ENCODE peak calls at places on chromosomes 3 and 15, in ten cellular contexts. One of them, this sample, is unnamed.

GRCh38 chr3:98655666-98656065 is 62.3 kb upstream of the CPOX start:
- DNase-seq in A549: no peak
- DNase-seq in spleen: no peak
- DNase-seq in body of pancreas: no peak
- DNase-seq in GM12892: no peak
- DNase-seq in endothelial cell of umbilical vein: peak
- DNase-seq in uterus: no peak
- DNase-seq in NB4: no peak
- DNase-seq in breast epithelium: no peak
- DNase-seq in K562: no peak
- DNase-seq in this sample: no peak

GRCh38 chr15:33424025-33424424 is 113.3 kb downstream of the RYR3 start:
- DNase-seq in NB4: no peak
- DNase-seq in K562: no peak
- DNase-seq in body of pancreas: no peak
- DNase-seq in uterus: no peak
- DNase-seq in breast epithelium: no peak
- DNase-seq in GM12892: no peak
- DNase-seq in A549: no peak
- DNase-seq in endothelial cell of umbilical vein: no peak
- DNase-seq in spleen: no peak
- DNase-seq in this sample: no peak

GRCh38 chr15:35060591-35060990 is 24.5 kb downstream of the NANOGP8 start:
- DNase-seq in breast epithelium: no peak
- DNase-seq in GM12892: no peak
- DNase-seq in A549: no peak
- DNase-seq in body of pancreas: no peak
- DNase-seq in uterus: no peak
- DNase-seq in NB4: no peak
- DNase-seq in K562: no peak
- DNase-seq in spleen: no peak
- DNase-seq in endothelial cell of umbilical vein: no peak
- DNase-seq in this sample: no peak

GRCh38 chr3:139571744-139572143 is 32.2 kb upstream of the RBP1 start:
- DNase-seq in spleen: no peak
- DNase-seq in uterus: no peak
- DNase-seq in GM12892: no peak
- DNase-seq in endothelial cell of umbilical vein: no peak
- DNase-seq in NB4: no peak
- DNase-seq in K562: no peak
- DNase-seq in breast epithelium: no peak
- DNase-seq in A549: no peak
- DNase-seq in body of pancreas: no peak
- DNase-seq in this sample: no peak

GRCh38 chr3:51501833-51502561 is 2.2 kb upstream of the DCAF1 start:
- DNase-seq in NB4: peak
- DNase-seq in K562: peak
- DNase-seq in uterus: peak
- DNase-seq in A549: peak
- DNase-seq in breast epithelium: peak
- DNase-seq in body of pancreas: peak
- DNase-seq in endothelial cell of umbilical vein: peak
- DNase-seq in spleen: peak
- DNase-seq in GM12892: peak
- DNase-seq in this sample: peak

GRCh38 chr15:50046159-50046558 is 72.9 kb downstream of the ATP8B4 start:
- DNase-seq in NB4: no peak
- DNase-seq in spleen: no peak
- DNase-seq in uterus: no peak
- DNase-seq in breast epithelium: no peak
- DNase-seq in body of pancreas: no peak
- DNase-seq in A549: no peak
- DNase-seq in GM12892: no peak
- DNase-seq in endothelial cell of umbilical vein: no peak
- DNase-seq in K562: no peak
- DNase-seq in this sample: no peak

GRCh38 chr3:81743096-81744025 is 18.1 kb downstream of the GBE1 start:
- DNase-seq in A549: peak
- DNase-seq in spleen: no peak
- DNase-seq in breast epithelium: no peak
- DNase-seq in body of pancreas: peak
- DNase-seq in NB4: peak
- DNase-seq in uterus: peak
- DNase-seq in K562: peak
- DNase-seq in endothelial cell of umbilical vein: peak
- DNase-seq in GM12892: no peak
- DNase-seq in this sample: no peak

GRCh38 chr15:100032358-100033080 is 299.3 kb upstream of the LYSMD4 start:
- DNase-seq in breast epithelium: no peak
- DNase-seq in A549: no peak
- DNase-seq in endothelial cell of umbilical vein: no peak
- DNase-seq in GM12892: no peak
- DNase-seq in NB4: peak
- DNase-seq in spleen: no peak
- DNase-seq in K562: no peak
- DNase-seq in uterus: no peak
- DNase-seq in body of pancreas: no peak
- DNase-seq in this sample: no peak

GRCh38 chr15:85133709-85134108 is 152.1 kb downstream of the PDE8A start:
- DNase-seq in body of pancreas: no peak
- DNase-seq in A549: no peak
- DNase-seq in uterus: no peak
- DNase-seq in spleen: no peak
- DNase-seq in GM12892: no peak
- DNase-seq in endothelial cell of umbilical vein: no peak
- DNase-seq in K562: no peak
- DNase-seq in breast epithelium: no peak
- DNase-seq in NB4: no peak
- DNase-seq in this sample: no peak

DNA sequence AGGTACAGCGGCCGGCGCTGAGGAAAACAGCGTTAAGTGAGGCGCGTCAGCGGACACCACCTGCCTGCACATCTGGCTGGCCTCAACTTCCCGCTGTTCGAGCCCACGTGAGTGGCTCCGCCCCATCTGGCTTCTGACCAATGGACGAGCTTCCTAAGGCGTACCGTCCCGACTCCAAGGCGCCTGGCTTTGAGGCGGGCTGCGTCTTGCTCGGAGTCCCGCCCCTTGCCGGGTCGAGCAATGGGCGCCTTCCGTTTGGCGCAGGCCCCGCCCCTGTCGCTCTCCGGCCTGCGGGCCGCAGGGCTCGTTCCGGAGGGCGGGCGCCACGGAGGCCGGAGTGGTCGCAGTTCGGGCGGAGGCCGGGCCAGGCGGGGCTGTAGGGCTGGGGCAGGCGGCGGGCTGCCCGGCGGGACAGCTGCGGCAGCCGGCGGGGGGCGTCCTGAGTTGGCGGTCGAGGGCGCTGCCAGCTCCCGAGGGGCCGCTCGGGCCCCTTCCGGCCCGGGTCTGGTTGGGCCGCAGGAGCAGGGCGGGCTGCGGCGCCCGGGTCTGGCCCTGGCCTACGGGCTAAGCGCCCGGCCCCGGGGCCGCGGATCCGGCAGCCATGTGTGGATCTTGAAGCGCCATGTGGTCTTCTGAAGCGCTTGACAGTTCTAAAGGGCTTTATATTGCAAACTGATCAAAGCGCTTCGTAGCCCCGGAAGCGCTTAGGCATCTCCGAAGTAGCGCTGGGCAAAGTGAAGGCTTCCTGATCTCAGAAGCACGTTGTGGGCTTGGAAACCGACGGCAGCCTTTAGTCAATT is at the start of gene TATDN2:
- DNase-seq in endothelial cell of umbilical vein: peak
- DNase-seq in GM12892: peak
- DNase-seq in breast epithelium: peak
- DNase-seq in A549: peak
- DNase-seq in uterus: peak
- DNase-seq in NB4: peak
- DNase-seq in spleen: peak
- DNase-seq in body of pancreas: peak
- DNase-seq in K562: peak
- DNase-seq in this sample: peak
- TF ChIP-seq POLR2A in endothelial cell of umbilical vein: peak
- TF ChIP-seq POLR2A in GM12892: peak
- TF ChIP-seq POLR2A in breast epithelium: peak
- TF ChIP-seq POLR2A in A549: peak
- TF ChIP-seq POLR2A in uterus: peak
- TF ChIP-seq POLR2A in NB4: peak
- TF ChIP-seq POLR2A in spleen: peak
- TF ChIP-seq POLR2A in body of pancreas: peak
- TF ChIP-seq POLR2A in K562: peak
- TF ChIP-seq POLR2A in this sample: peak

DNA sequence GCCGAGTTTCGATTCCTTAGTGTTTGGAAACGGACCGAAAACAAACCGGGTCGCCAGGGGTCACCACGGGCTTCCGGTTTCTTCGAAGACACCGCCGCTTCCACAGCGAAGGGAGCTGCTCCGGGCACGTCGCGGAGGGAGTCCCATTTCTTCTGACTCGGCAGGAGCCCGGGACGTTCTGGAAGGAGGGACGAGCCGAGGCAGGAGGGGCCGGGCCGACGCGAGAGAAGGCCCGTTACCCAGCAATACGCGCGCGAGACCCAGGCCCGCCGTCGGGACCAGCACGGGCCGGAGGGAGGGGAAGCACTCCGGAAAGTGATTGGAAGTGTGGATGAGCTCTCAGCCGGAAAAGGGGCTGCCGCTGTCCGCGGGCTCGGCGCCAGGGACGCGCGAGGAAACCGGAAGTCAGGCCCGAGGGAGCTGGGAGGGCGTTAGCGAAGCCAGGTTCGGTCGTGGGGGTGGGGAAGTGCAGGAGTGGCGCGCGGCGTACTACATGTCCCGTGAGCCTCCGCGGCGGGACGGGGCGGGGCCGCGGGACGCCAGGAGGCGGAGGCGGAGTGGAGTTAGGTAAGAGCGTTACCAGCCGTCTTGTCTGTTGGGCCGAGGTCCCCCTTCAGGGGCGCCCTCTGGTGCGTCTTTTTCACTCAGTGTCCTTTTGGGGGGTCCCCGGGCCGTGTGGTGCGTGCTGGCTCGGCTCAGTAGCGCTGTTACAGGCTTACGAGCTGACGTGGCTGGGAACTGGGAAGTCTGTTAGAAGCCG is at the start of the genes AZI2 and ZCWPW2:
- DNase-seq in breast epithelium: peak
- DNase-seq in K562: peak
- DNase-seq in A549: peak
- DNase-seq in body of pancreas: peak
- DNase-seq in spleen: peak
- DNase-seq in uterus: peak
- DNase-seq in NB4: peak
- DNase-seq in endothelial cell of umbilical vein: peak
- DNase-seq in GM12892: peak
- DNase-seq in this sample: peak
- TF ChIP-seq POLR2A in breast epithelium: peak
- TF ChIP-seq POLR2A in K562: peak
- TF ChIP-seq POLR2A in A549: peak
- TF ChIP-seq POLR2A in body of pancreas: peak
- TF ChIP-seq POLR2A in spleen: peak
- TF ChIP-seq POLR2A in uterus: peak
- TF ChIP-seq POLR2A in NB4: peak
- TF ChIP-seq POLR2A in endothelial cell of umbilical vein: no peak
- TF ChIP-seq POLR2A in GM12892: peak
- TF ChIP-seq POLR2A in this sample: peak

GRCh38 chr3:44478606-44479094 is 1.2 kb upstream of the ZNF445 start:
- DNase-seq in GM12892: no peak
- DNase-seq in endothelial cell of umbilical vein: no peak
- DNase-seq in K562: no peak
- DNase-seq in uterus: no peak
- DNase-seq in A549: no peak
- DNase-seq in NB4: no peak
- DNase-seq in spleen: no peak
- DNase-seq in body of pancreas: no peak
- DNase-seq in breast epithelium: no peak
- DNase-seq in this sample: no peak

GRCh38 chr3:44478055-44478468 is 592 bp upstream of the ZNF445 start:
- DNase-seq in body of pancreas: no peak
- DNase-seq in spleen: no peak
- DNase-seq in uterus: no peak
- DNase-seq in NB4: peak
- DNase-seq in A549: no peak
- DNase-seq in GM12892: no peak
- DNase-seq in K562: no peak
- DNase-seq in breast epithelium: no peak
- DNase-seq in endothelial cell of umbilical vein: no peak
- DNase-seq in this sample: no peak

GRCh38 chr3:44476181-44476599 is 1.3 kb downstream of the ZNF445 start:
- DNase-seq in GM12892: no peak
- DNase-seq in A549: no peak
- DNase-seq in spleen: no peak
- DNase-seq in K562: no peak
- DNase-seq in NB4: peak
- DNase-seq in breast epithelium: no peak
- DNase-seq in endothelial cell of umbilical vein: peak
- DNase-seq in uterus: no peak
- DNase-seq in body of pancreas: no peak
- DNase-seq in this sample: no peak

GRCh38 chr3:44476963-44477311 is 533 bp downstream of the ZNF445 start:
- DNase-seq in body of pancreas: no peak
- DNase-seq in endothelial cell of umbilical vein: no peak
- DNase-seq in A549: no peak
- DNase-seq in spleen: no peak
- DNase-seq in GM12892: no peak
- DNase-seq in NB4: no peak
- DNase-seq in breast epithelium: no peak
- DNase-seq in K562: no peak
- DNase-seq in uterus: no peak
- DNase-seq in this sample: no peak

GRCh38 chr3:44477312-44478030 is at the start of gene ZNF445:
- DNase-seq in endothelial cell of umbilical vein: peak
- DNase-seq in A549: peak
- DNase-seq in NB4: peak
- DNase-seq in breast epithelium: peak
- DNase-seq in GM12892: peak
- DNase-seq in spleen: peak
- DNase-seq in K562: peak
- DNase-seq in body of pancreas: peak
- DNase-seq in uterus: peak
- DNase-seq in this sample: peak
- TF ChIP-seq POLR2A in endothelial cell of umbilical vein: peak
- TF ChIP-seq POLR2A in A549: peak
- TF ChIP-seq POLR2A in NB4: peak
- TF ChIP-seq POLR2A in breast epithelium: no peak
- TF ChIP-seq POLR2A in GM12892: peak
- TF ChIP-seq POLR2A in spleen: no peak
- TF ChIP-seq POLR2A in K562: peak
- TF ChIP-seq POLR2A in body of pancreas: peak
- TF ChIP-seq POLR2A in uterus: peak
- TF ChIP-seq POLR2A in this sample: peak

GRCh38 chr3:109136533-109136932 is at the start of gene C3orf85:
- DNase-seq in endothelial cell of umbilical vein: no peak
- DNase-seq in NB4: no peak
- DNase-seq in K562: no peak
- DNase-seq in body of pancreas: no peak
- DNase-seq in A549: no peak
- DNase-seq in uterus: no peak
- DNase-seq in GM12892: no peak
- DNase-seq in breast epithelium: no peak
- DNase-seq in spleen: no peak
- DNase-seq in this sample: no peak
- TF ChIP-seq POLR2A in endothelial cell of umbilical vein: no peak
- TF ChIP-seq POLR2A in NB4: no peak
- TF ChIP-seq POLR2A in K562: no peak
- TF ChIP-seq POLR2A in body of pancreas: no peak
- TF ChIP-seq POLR2A in A549: no peak
- TF ChIP-seq POLR2A in uterus: no peak
- TF ChIP-seq POLR2A in GM12892: no peak
- TF ChIP-seq POLR2A in breast epithelium: no peak
- TF ChIP-seq POLR2A in spleen: no peak
- TF ChIP-seq POLR2A in this sample: no peak

GRCh38 chr15:75625542-75626347 is at the start of gene SNUPN:
- DNase-seq in GM12892: peak
- DNase-seq in A549: peak
- DNase-seq in K562: peak
- DNase-seq in breast epithelium: peak
- DNase-seq in body of pancreas: peak
- DNase-seq in spleen: peak
- DNase-seq in uterus: peak
- DNase-seq in NB4: peak
- DNase-seq in endothelial cell of umbilical vein: peak
- DNase-seq in this sample: peak
- TF ChIP-seq POLR2A in GM12892: peak
- TF ChIP-seq POLR2A in A549: peak
- TF ChIP-seq POLR2A in K562: peak
- TF ChIP-seq POLR2A in breast epithelium: no peak
- TF ChIP-seq POLR2A in body of pancreas: peak
- TF ChIP-seq POLR2A in spleen: peak
- TF ChIP-seq POLR2A in uterus: peak
- TF ChIP-seq POLR2A in NB4: peak
- TF ChIP-seq POLR2A in endothelial cell of umbilical vein: peak
- TF ChIP-seq POLR2A in this sample: no peak